ENCODE peak calls at places on chromosome 12, in six cellular contexts. Y is NCI-H1436, M is astrocyte of the spinal cord, P is heart left ventricle, B is AML-193, N is neural progenitor cell. Z is an unnamed sample.

GRCh38 chr12:54017845-54018607 is 9.2 kb downstream of the HOXC8 start:
- DNase-seq in B (peak), Y (peak), P (peak), N (peak), M (peak), Z (no peak)

GRCh38 chr12:109458771-109459208 is 18.3 kb downstream of the KCTD10 start:
- DNase-seq in Y (no peak), B (no peak), P (no peak), M (peak), N (peak), Z (no peak)

GRCh38 chr12:42474391-42474790 is 115.2 kb downstream of the PRICKLE1 start:
- DNase-seq in Y (no peak), P (no peak), N (no peak), M (no peak), B (no peak), Z (no peak)

GRCh38 chr12:57732270-57732669 is 6.3 kb downstream of the AGAP2 start:
- DNase-seq in N (no peak), M (no peak), P (no peak), B (no peak), Y (no peak), Z (no peak)

GRCh38 chr12:49662998-49663843 is 39.9 kb downstream of the PRPF40B start:
- DNase-seq in M (peak), N (no peak), P (peak), Y (no peak), B (peak), Z (peak)

GRCh38 chr12:38669081-38669480 is 236.3 kb downstream of the CPNE8 start:
- DNase-seq in Y (no peak), P (no peak), N (no peak), M (no peak), B (no peak), Z (no peak)

GRCh38 chr12:116773276-116773731 is 35.2 kb downstream of the RNFT2 start:
- DNase-seq in P (no peak), N (peak), Y (no peak), M (no peak), B (peak), Z (no peak)

GRCh38 chr12:72368719-72369505 is 96.7 kb downstream of the TRHDE start:
- DNase-seq in P (no peak), Y (no peak), M (peak), B (no peak), N (no peak), Z (no peak)

GRCh38 chr12:6556857-6557256 is 1.0 kb upstream of the IFFO1 start:
- DNase-seq in B (no peak), P (peak), Y (no peak), N (no peak), M (no peak), Z (no peak)

GRCh38 chr12:101941306-101942000 is 64.1 kb downstream of the DRAM1 start:
- DNase-seq in N (no peak), B (no peak), Y (no peak), M (no peak), P (no peak), Z (no peak)

GRCh38 chr12:21657336-21658077 is at the start of gene LDHB:
- DNase-seq in B (peak), M (peak), P (peak), N (peak), Y (peak), Z (peak)

GRCh38 chr12:16495196-16495595 is 110.8 kb downstream of the LMO3 start:
- DNase-seq in P (no peak), M (no peak), Y (no peak), B (no peak), N (no peak), Z (no peak)

GRCh38 chr12:1807107-1807478 is 13.3 kb upstream of the LRTM2 start:
- DNase-seq in M (no peak), N (no peak), B (no peak), Y (no peak), P (peak), Z (no peak)

GRCh38 chr12:15662303-15662980 is 126.7 kb downstream of the EPS8 start:
- DNase-seq in B (no peak), M (peak), P (no peak), N (no peak), Y (no peak), Z (no peak)

GRCh38 chr12:64528616-64529015 is 76.7 kb downstream of the TBK1 start:
- DNase-seq in B (no peak), M (no peak), Y (no peak), N (no peak), P (no peak), Z (no peak)

GRCh38 chr12:96063046-96063445 is 27.7 kb upstream of the LTA4H start:
- DNase-seq in Y (peak), P (no peak), N (no peak), M (peak), B (peak), Z (no peak)

GRCh38 chr12:6921996-6922935 is 5.5 kb upstream of the ATN1 start:
- DNase-seq in B (no peak), N (no peak), P (no peak), M (no peak), Y (no peak), Z (no peak)

GRCh38 chr12:83010169-83010804 is 323.6 kb downstream of the TMTC2 start:
- DNase-seq in M (no peak), N (no peak), Y (no peak), B (no peak), P (no peak), Z (no peak)

GRCh38 chr12:109777544-109777943 is 55.7 kb downstream of the TRPV4 start:
- DNase-seq in P (no peak), B (peak), M (no peak), N (no peak), Y (peak), Z (no peak)

GRCh38 chr12:122888232-122888752 is 7.6 kb downstream of the VPS37B start:
- DNase-seq in M (peak), N (peak), P (no peak), B (peak), Y (peak), Z (peak)

GRCh38 chr12:89160716-89161123 is 191.6 kb downstream of the DUSP6 start:
- DNase-seq in Y (no peak), M (peak), B (peak), N (no peak), P (no peak), Z (peak)

GRCh38 chr12:2832550-2833127 is 2.2 kb downstream of the NRIP2 start:
- DNase-seq in P (peak), Y (no peak), B (no peak), N (no peak), M (no peak), Z (no peak)

GRCh38 chr12:50482566-50482965 is 22.2 kb upstream of the DIP2B start:
- DNase-seq in N (no peak), B (no peak), Y (no peak), M (no peak), P (no peak), Z (no peak)

GRCh38 chr12:47066278-47067048 is 13.0 kb upstream of the PCED1B start:
- DNase-seq in P (no peak), Y (no peak), M (no peak), N (no peak), B (no peak), Z (no peak)

GRCh38 chr12:98678236-98678945 is 33.3 kb downstream of the APAF1 start:
- DNase-seq in P (no peak), N (peak), B (no peak), M (no peak), Y (no peak), Z (no peak)

GRCh38 chr12:39451977-39452376 is 9.1 kb upstream of the KIF21A start:
- DNase-seq in N (no peak), P (no peak), M (no peak), Y (no peak), B (no peak), Z (no peak)

GRCh38 chr12:1606021-1606622 is 11.7 kb upstream of the FBXL14 start:
- DNase-seq in Y (peak), B (peak), P (peak), N (no peak), M (peak), Z (peak)

GRCh38 chr12:8849785-8850184 is 27.4 kb downstream of the A2ML1 start:
- DNase-seq in N (no peak), P (no peak), Y (no peak), M (no peak), B (peak), Z (no peak)

GRCh38 chr12:102061096-102061555 is 665 bp downstream of the WASHC3 start:
- DNase-seq in M (peak), Y (no peak), P (no peak), N (no peak), B (peak), Z (peak)

GRCh38 chr12:116069943-116070342 is 207.6 kb downstream of the MED13L start:
- DNase-seq in N (no peak), M (no peak), B (no peak), P (no peak), Y (no peak), Z (no peak)

GRCh38 chr12:124633269-124633953 is 66.0 kb upstream of the NCOR2 start:
- DNase-seq in P (no peak), M (no peak), B (peak), Y (no peak), N (no peak), Z (no peak)

GRCh38 chr12:97940629-97941028 is 478.0 kb downstream of the RMST start:
- DNase-seq in M (no peak), N (peak), Y (no peak), B (no peak), P (no peak), Z (no peak)

GRCh38 chr12:30753233-30753632 is 1.5 kb downstream of the CAPRIN2 start:
- DNase-seq in B (peak), N (peak), M (peak), Y (no peak), P (no peak), Z (no peak)

GRCh38 chr12:78721906-78722305 is 142.7 kb upstream of the SYT1 start:
- DNase-seq in M (no peak), Y (no peak), P (no peak), B (no peak), N (no peak), Z (no peak)

GRCh38 chr12:43444940-43445564 is 107.0 kb downstream of the ADAMTS20 start:
- DNase-seq in P (no peak), M (peak), Y (peak), B (peak), N (peak), Z (peak)

GRCh38 chr12:47121146-47121545 is 41.4 kb upstream of the AMIGO2 start:
- DNase-seq in B (no peak), N (no peak), Y (no peak), M (peak), P (no peak), Z (no peak)

GRCh38 chr12:131527092-131527491 is 183.8 kb upstream of the SFSWAP start:
- DNase-seq in M (no peak), Y (no peak), N (no peak), P (no peak), B (no peak), Z (no peak)

GRCh38 chr12:4743046-4743445 is 22.8 kb downstream of the GALNT8 start:
- DNase-seq in B (no peak), N (peak), M (no peak), Y (no peak), P (no peak), Z (no peak)

GRCh38 chr12:108568653-108569154 is 6.3 kb downstream of the ISCU start:
- DNase-seq in P (no peak), Y (no peak), B (no peak), N (no peak), M (no peak), Z (no peak)